ENCODE peak calls at places on chromosomes 3 and 15, in ten cellular contexts. Q, L, Z, G, K, D, X, N, F and A are unnamed samples.

GRCh38 chr15:100919481-100920405 is 586 bp downstream of the LRRK1 start:
- ATAC-seq in X (peak), N (peak), G (peak), L (peak), F (peak), Q (no peak), K (no peak), Z (peak), D (peak), A (peak)

GRCh38 chr3:71581451-71581980 is 2.0 kb downstream of the FOXP1 start:
- ATAC-seq in Q (peak), K (peak), F (no peak), N (peak), X (no peak), D (no peak), L (peak), G (peak), Z (peak), A (no peak)

GRCh38 chr3:10196389-10197052 is 31.8 kb downstream of the IRAK2 start:
- ATAC-seq in Q (no peak), L (no peak), X (no peak), N (no peak), D (no peak), G (peak), F (no peak), Z (no peak), K (no peak), A (no peak)

GRCh38 chr3:189529468-189529867 is 101.7 kb upstream of the TP63 start:
- ATAC-seq in N (peak), Q (no peak), D (no peak), F (no peak), X (no peak), Z (no peak), K (no peak), G (no peak), L (peak), A (peak)

GRCh38 chr3:197752107-197752506 is 2.4 kb downstream of the FYTTD1 start:
- ATAC-seq in F (no peak), N (peak), D (no peak), L (no peak), Z (no peak), X (no peak), K (no peak), G (no peak), Q (no peak), A (no peak)

GRCh38 chr3:11799777-11800176 is 46.9 kb downstream of the TAMM41 start:
- ATAC-seq in G (no peak), F (no peak), K (no peak), D (no peak), Q (no peak), Z (no peak), X (no peak), N (no peak), L (peak), A (no peak)

GRCh38 chr3:152669560-152669959 is 165.4 kb upstream of the P2RY1 start:
- ATAC-seq in L (no peak), Q (no peak), Z (no peak), K (no peak), N (no peak), G (no peak), X (no peak), F (no peak), D (no peak), A (no peak)

GRCh38 chr3:177459397-177459796 is 262.1 kb upstream of the TBL1XR1 start:
- ATAC-seq in Z (no peak), L (no peak), X (peak), K (peak), F (peak), D (no peak), G (peak), Q (peak), N (no peak), A (no peak)

GRCh38 chr15:85704021-85704420 is 90.7 kb downstream of the KLHL25 start:
- ATAC-seq in K (no peak), X (no peak), D (no peak), Z (no peak), N (peak), L (peak), F (no peak), Q (no peak), G (peak), A (no peak)

GRCh38 chr3:45143673-45144670 is 2.2 kb downstream of the CDCP1 start:
- ATAC-seq in N (peak), X (peak), Q (peak), K (no peak), D (no peak), F (no peak), Z (no peak), G (no peak), L (peak), A (peak)

GRCh38 chr3:197490659-197491058 is 65.1 kb downstream of the BDH1 start:
- ATAC-seq in Z (no peak), N (no peak), L (no peak), X (no peak), F (no peak), K (no peak), Q (no peak), G (no peak), D (no peak), A (no peak)

GRCh38 chr15:87949214-87949933 is 307.2 kb downstream of the NTRK3 start:
- ATAC-seq in D (no peak), G (peak), F (peak), K (peak), Z (no peak), N (no peak), X (no peak), L (no peak), Q (no peak), A (no peak)